ENCODE peak calls at places on chromosomes 13 and 19, in ten cellular contexts. P, K, S, C, H, N, F, U, Q and Z are unnamed samples.

GRCh38 chr13:93814658-93815057 is 588.1 kb downstream of the GPC6 start:
- DNase-seq in H (no peak), P (no peak), N (peak), F (no peak), S (no peak), U (no peak), Q (no peak), C (no peak), K (no peak), Z (no peak)

GRCh38 chr13:39506559-39507390 is 96.2 kb downstream of the LHFPL6 start:
- DNase-seq in S (no peak), N (no peak), P (no peak), C (no peak), U (no peak), H (no peak), Q (no peak), K (no peak), F (no peak), Z (no peak)

GRCh38 chr13:24683833-24684599 is 3.8 kb downstream of the ATP12A start:
- DNase-seq in H (peak), K (peak), S (no peak), Q (peak), U (peak), F (no peak), C (peak), N (peak), P (peak), Z (peak)

GRCh38 chr19:55304279-55304978 is 20.6 kb downstream of the BRSK1 start:
- DNase-seq in P (no peak), N (peak), U (peak), Q (peak), K (no peak), F (no peak), S (peak), C (no peak), H (peak), Z (peak)

GRCh38 chr19:55348317-55349034 is 6.0 kb downstream of the COX6B2 start:
- DNase-seq in C (no peak), U (no peak), S (no peak), N (no peak), H (no peak), F (no peak), P (no peak), K (no peak), Q (no peak), Z (no peak)

GRCh38 chr19:16295071-16295470 is 29.6 kb upstream of the KLF2 start:
- DNase-seq in K (no peak), P (no peak), N (no peak), H (no peak), F (peak), U (no peak), C (no peak), S (no peak), Q (no peak), Z (no peak)

GRCh38 chr13:79995334-79995733 is 345.6 kb downstream of the SPRY2 start:
- DNase-seq in C (no peak), U (no peak), N (no peak), Q (peak), S (peak), K (no peak), F (no peak), H (no peak), P (peak), Z (no peak)

GRCh38 chr19:46772170-46773017 is 16.0 kb downstream of the SLC1A5 start:
- DNase-seq in K (no peak), U (no peak), C (no peak), H (no peak), F (no peak), P (no peak), Q (no peak), N (no peak), S (no peak), Z (peak)

GRCh38 chr19:16297575-16298178 is 26.9 kb upstream of the KLF2 start:
- DNase-seq in U (peak), Q (no peak), H (no peak), F (no peak), N (no peak), K (no peak), C (no peak), P (no peak), S (no peak), Z (no peak)

GRCh38 chr19:12085074-12085818 is 20.7 kb downstream of the ZNF844 start:
- DNase-seq in H (no peak), K (no peak), C (no peak), F (no peak), P (no peak), S (no peak), N (no peak), U (no peak), Q (no peak), Z (no peak)